ENCODE peak calls at places on chromosomes 7 and 10, in nine cellular contexts. W is CD4-positive, alpha-beta T cell; E is left ventricle myocardium inferior; U is fibroblast of lung; X is suprapubic skin; G is hepatocyte; L is Calu3; D is right atrium auricular region; A is WTC11. V is an unnamed sample.

GRCh38 chr7:44534087-44534486 is 7.0 kb downstream of the NPC1L1 start:
- DNase-seq in U (peak; percentile 64), L (no peak), A (no peak), X (no peak), E (no peak), W (no peak), D (no peak), G (no peak), V (no peak)

GRCh38 chr7:78412216-78412858 is 613.8 kb downstream of the PHTF2 start:
- DNase-seq in X (no peak), U (peak; percentile 14), L (no peak), G (no peak), A (no peak), D (no peak), E (no peak), W (no peak), V (no peak)

GRCh38 chr7:113392841-113393540 is 274.6 kb upstream of the SMIM30 start:
- DNase-seq in G (no peak), U (no peak), A (no peak), L (no peak), W (no peak), X (no peak), D (no peak), E (no peak), V (no peak)

GRCh38 chr10:80410578-80411145 is 2.3 kb downstream of the PRXL2A start:
- DNase-seq in A (no peak), E (no peak), X (peak; percentile 40), U (no peak), W (no peak), D (no peak), L (no peak), G (peak; percentile 4), V (no peak)

GRCh38 chr7:74482629-74483401 is 29.1 kb downstream of the GTF2IRD1 start:
- DNase-seq in U (peak; percentile 99), D (no peak), A (no peak), G (peak; percentile 64), E (no peak), W (no peak), L (no peak), X (no peak), V (no peak)

GRCh38 chr10:109996225-109996624 is 11.6 kb upstream of the ADD3 start:
- DNase-seq in G (peak; percentile 43), X (no peak), E (no peak), L (no peak), W (no peak), U (no peak), D (no peak), A (no peak), V (no peak)

GRCh38 chr7:29563590-29564454 is at the start of gene PRR15:
- DNase-seq in W (no peak), A (peak; percentile 84), D (no peak), G (peak; percentile 89), U (no peak), X (no peak), L (peak; percentile 96), E (no peak), V (peak; percentile 38)

GRCh38 chr10:107653832-107654287 is 489.4 kb upstream of the SORCS1 start:
- DNase-seq in A (no peak), E (no peak), L (no peak), D (no peak), G (peak; percentile 41), W (no peak), X (no peak), U (peak; percentile 38), V (peak; percentile 23)

GRCh38 chr10:128314691-128315090 is 188.5 kb upstream of the MKI67 start:
- DNase-seq in W (no peak), D (no peak), X (no peak), E (no peak), A (no peak), G (no peak), L (no peak), U (no peak), V (no peak)

GRCh38 chr10:28676297-28676967 is 889 bp upstream of the BAMBI start:
- DNase-seq in E (peak; percentile 26), W (no peak), U (no peak), A (peak; percentile 73), L (no peak), D (no peak), X (peak; percentile 82), G (no peak), V (no peak)

GRCh38 chr7:108385834-108386422 is 70.3 kb downstream of the NRCAM start:
- DNase-seq in U (no peak), W (no peak), G (no peak), D (no peak), L (no peak), X (no peak), E (no peak), A (no peak), V (no peak)

GRCh38 chr7:108380527-108380926 is 75.7 kb downstream of the NRCAM start:
- DNase-seq in W (no peak), A (no peak), L (no peak), G (no peak), U (no peak), X (no peak), D (no peak), E (no peak), V (no peak)

GRCh38 chr7:108382932-108383331 is 73.3 kb downstream of the NRCAM start:
- DNase-seq in D (no peak), E (no peak), W (no peak), A (no peak), L (no peak), G (no peak), U (no peak), X (no peak), V (no peak)

GRCh38 chr7:108384721-108385483 is 71.3 kb downstream of the NRCAM start:
- DNase-seq in G (no peak), A (no peak), U (no peak), D (no peak), W (no peak), E (no peak), L (no peak), X (no peak), V (peak; percentile 17)
- TF ChIP-seq CTCF in G (no peak), A (no peak), U (no peak), D (no peak), W (no peak), E (no peak), L (no peak), X (no peak), V (peak; percentile 51)

GRCh38 chr7:135161669-135162068 is 8.8 kb downstream of the CYREN start:
- DNase-seq in U (no peak), G (no peak), D (no peak), E (no peak), A (no peak), X (no peak), L (no peak), W (no peak), V (no peak)

GRCh38 chr7:135162382-135163001 is 8.0 kb downstream of the CYREN start:
- DNase-seq in U (no peak), G (no peak), X (no peak), W (no peak), E (no peak), A (no peak), L (no peak), D (no peak), V (no peak)

GRCh38 chr7:135165862-135166261 is 4.6 kb downstream of the CYREN start:
- DNase-seq in U (no peak), A (no peak), W (no peak), L (no peak), G (no peak), X (no peak), E (no peak), D (no peak), V (peak; percentile 7)

GRCh38 chr7:135166338-135166989 is 4.0 kb downstream of the CYREN start:
- DNase-seq in X (no peak), D (no peak), E (no peak), W (no peak), A (no peak), U (no peak), G (no peak), L (no peak), V (peak; percentile 8)

DNA sequence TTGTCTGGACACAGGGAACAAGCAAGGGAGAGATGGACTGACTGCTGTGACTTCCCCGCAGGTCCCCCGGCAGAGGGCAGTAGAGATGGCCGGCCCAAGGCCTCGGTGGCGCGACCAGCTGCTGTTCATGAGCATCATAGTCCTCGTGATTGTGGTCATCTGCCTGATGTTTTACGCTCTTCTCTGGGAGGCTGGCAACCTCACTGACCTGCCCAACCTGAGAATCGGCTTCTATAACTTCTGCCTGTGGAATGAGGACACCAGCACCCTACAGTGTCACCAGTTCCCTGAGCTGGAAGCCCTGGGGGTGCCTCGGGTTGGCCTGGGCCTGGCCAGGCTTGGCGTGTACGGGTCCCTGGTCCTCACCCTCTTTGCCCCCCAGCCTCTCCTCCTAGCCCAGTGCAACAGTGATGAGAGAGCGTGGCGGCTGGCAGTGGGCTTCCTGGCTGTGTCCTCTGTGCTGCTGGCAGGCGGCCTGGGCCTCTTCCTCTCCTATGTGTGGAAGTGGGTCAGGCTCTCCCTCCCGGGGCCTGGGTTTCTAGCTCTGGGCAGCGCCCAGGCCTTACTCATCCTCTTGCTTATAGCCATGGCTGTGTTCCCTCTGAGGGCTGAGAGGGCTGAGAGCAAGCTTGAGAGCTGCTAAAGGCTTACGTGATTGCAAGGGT is 6.0 kb downstream of the CYREN start:
- DNase-seq in D (no peak), L (no peak), W (no peak), G (no peak), A (no peak), U (no peak), X (no peak), E (no peak), V (no peak)
- TF ChIP-seq CTCF in D (peak; percentile 20), L (no peak), W (no peak), G (no peak), A (no peak), U (no peak), X (no peak), E (no peak), V (no peak)

GRCh38 chr7:103425177-103425576 is 20.8 kb downstream of the SLC26A5 start:
- DNase-seq in E (no peak), A (no peak), U (no peak), L (no peak), D (no peak), W (no peak), G (no peak), X (no peak), V (no peak)
- TF ChIP-seq CTCF in E (no peak), A (no peak), U (no peak), L (no peak), D (no peak), W (no peak), G (no peak), X (no peak), V (no peak)

DNA sequence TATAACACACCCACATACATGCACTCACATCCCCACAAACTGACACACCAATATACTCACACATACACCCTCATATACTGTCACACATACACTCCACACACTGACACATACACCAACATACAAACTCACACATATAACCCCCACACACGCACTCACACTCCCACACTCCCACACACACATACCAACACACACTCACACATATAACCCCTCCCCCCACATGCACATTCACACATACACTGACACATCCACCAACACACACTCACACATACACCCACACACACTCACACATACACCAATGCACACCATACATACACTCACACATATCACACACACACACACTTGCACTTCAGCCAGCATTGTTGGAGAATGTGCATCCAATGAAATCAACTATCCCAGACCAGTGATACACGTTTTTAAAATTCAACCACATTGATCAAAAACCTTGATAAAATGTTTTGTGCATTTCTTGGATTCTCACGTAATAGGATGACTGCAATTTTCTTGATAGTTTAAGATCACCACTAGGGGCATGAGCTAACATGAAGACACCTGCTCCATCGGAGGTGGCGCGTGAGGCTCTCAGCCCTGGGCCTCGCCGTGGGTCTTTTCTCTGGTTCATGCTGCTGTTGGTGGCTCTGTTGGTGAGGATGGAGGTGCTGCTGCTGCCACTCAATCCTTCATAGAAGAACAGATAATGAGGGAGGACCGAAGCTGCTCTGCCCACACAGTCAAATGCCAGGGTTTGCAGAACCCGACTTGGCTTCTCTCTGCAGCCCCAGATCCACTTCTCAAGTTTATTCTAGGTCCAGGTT is 32.1 kb upstream of the CHST15 start:
- DNase-seq in L (no peak), X (no peak), G (peak; percentile 26), D (no peak), E (no peak), A (peak; percentile 35), U (no peak), W (no peak), V (no peak)
- TF ChIP-seq CTCF in L (no peak), X (no peak), G (peak; percentile 37), D (peak; percentile 39), E (peak; percentile 32), A (peak; percentile 19), U (no peak), W (no peak), V (peak; percentile 30)